ENCODE peak calls at places on chromosomes 6 and 20, in five cellular contexts. J, K, Q, I and P are unnamed samples.

GRCh38 chr20:24894967-24895366 is 54.1 kb upstream of the CST7 start:
- DNase-seq in Q (no peak), K (no peak), I (no peak), J (no peak), P (no peak)

GRCh38 chr20:62485062-62485700 is 9.4 kb upstream of the GATA5 start:
- DNase-seq in J (no peak), Q (no peak), K (no peak), I (no peak), P (no peak)

GRCh38 chr20:7806831-7807230 is 133.4 kb downstream of the HAO1 start:
- DNase-seq in I (no peak), K (no peak), Q (no peak), J (no peak), P (no peak)

GRCh38 chr6:138087549-138087948 is 19.7 kb downstream of the PERP start:
- DNase-seq in J (no peak), Q (peak; percentile 72), K (peak; percentile 33), I (no peak), P (peak; percentile 91)

GRCh38 chr6:39610229-39610628 is 115.0 kb downstream of the KIF6 start:
- DNase-seq in I (no peak), K (no peak), J (no peak), Q (no peak), P (no peak)

GRCh38 chr6:124007915-124008688 is 204.4 kb downstream of the NKAIN2 start:
- DNase-seq in J (no peak), K (peak; percentile 59), Q (no peak), I (no peak), P (peak; percentile 74)

GRCh38 chr6:63444768-63445167 is 125.0 kb upstream of the LGSN start:
- DNase-seq in J (no peak), Q (no peak), K (no peak), I (no peak), P (no peak)

GRCh38 chr6:73652637-73653570 is 888 bp downstream of the SLC17A5 start:
- DNase-seq in K (peak; percentile 72), I (peak; percentile 61), J (no peak), Q (peak; percentile 52), P (peak; percentile 79)

GRCh38 chr6:32167761-32168262 is 3.4 kb downstream of the EGFL8 start:
- DNase-seq in K (no peak), Q (no peak), I (no peak), J (no peak), P (no peak)

GRCh38 chr20:58406422-58407001 is 17.5 kb downstream of the VAPB start:
- DNase-seq in K (no peak), Q (no peak), I (no peak), J (no peak), P (no peak)

GRCh38 chr6:63269470-63269869 is 50.3 kb downstream of the LGSN start:
- DNase-seq in J (no peak), K (no peak), I (no peak), Q (no peak), P (no peak)

GRCh38 chr6:125439512-125439911 is 137.7 kb upstream of the HDDC2 start:
- DNase-seq in J (no peak), I (no peak), Q (no peak), K (no peak), P (no peak)

GRCh38 chr6:80197474-80197873 is 91.0 kb downstream of the BCKDHB start:
- DNase-seq in I (no peak), K (no peak), Q (no peak), J (peak; percentile 24), P (no peak)

GRCh38 chr6:73262701-73263569 is at the start of gene KHDC1:
- DNase-seq in J (no peak), K (peak; percentile 80), Q (no peak), I (peak; percentile 81), P (peak; percentile 82)

GRCh38 chr20:62066339-62066982 is 780 bp upstream of the TAF4 start:
- DNase-seq in K (peak; percentile 62), Q (no peak), I (peak; percentile 59), J (no peak), P (peak; percentile 93)

GRCh38 chr20:3515379-3516175 is 44.8 kb downstream of the ATRN start:
- DNase-seq in J (no peak), K (no peak), I (no peak), Q (no peak), P (no peak)

GRCh38 chr6:168606722-168607121 is 165.7 kb downstream of the SMOC2 start:
- DNase-seq in K (no peak), I (no peak), Q (no peak), J (no peak), P (no peak)

GRCh38 chr20:53565254-53565653 is 28.4 kb downstream of the ZNF217 start:
- DNase-seq in I (no peak), J (no peak), K (no peak), Q (no peak), P (no peak)

GRCh38 chr6:103854059-103854458 is 1005.7 kb downstream of the HACE1 start:
- DNase-seq in J (no peak), I (no peak), Q (no peak), K (no peak), P (no peak)